ENCODE peak calls at places on chromosomes 16 and 17, in four cellular contexts. A is heart left ventricle, Z is HFF-Myc, W is fibroblast of lung. N is an unnamed sample.

GRCh38 chr16:27706803-27707685 is 157.1 kb downstream of the KATNIP start:
- DNase-seq in W (no peak), Z (no peak), A (no peak), N (peak)

GRCh38 chr16:83581082-83581481 is 226.7 kb upstream of the HSBP1 start:
- DNase-seq in A (no peak), W (no peak), Z (no peak), N (no peak)

GRCh38 chr17:79970576-79971068 is 65.0 kb downstream of the TBC1D16 start:
- DNase-seq in Z (no peak), A (no peak), W (peak), N (no peak)

GRCh38 chr16:67915831-67916723 is 15.6 kb downstream of the CTRL start:
- DNase-seq in W (no peak), A (no peak), Z (no peak), N (no peak)

GRCh38 chr16:83651871-83652270 is 155.9 kb upstream of the HSBP1 start:
- DNase-seq in A (no peak), W (no peak), Z (no peak), N (no peak)

GRCh38 chr16:83248735-83249469 is 558.9 kb upstream of the HSBP1 start:
- DNase-seq in A (no peak), Z (no peak), W (no peak), N (no peak)

GRCh38 chr16:2195316-2196161 is 866 bp downstream of the CASKIN1 start:
- DNase-seq in A (no peak), Z (no peak), W (no peak), N (no peak)

GRCh38 chr17:49887744-49888360 is 40.0 kb upstream of the TAC4 start:
- DNase-seq in A (no peak), Z (no peak), W (no peak), N (no peak)

GRCh38 chr16:69179255-69180010 is 7.5 kb upstream of the SNTB2 start:
- DNase-seq in Z (peak), A (no peak), W (peak), N (peak)

GRCh38 chr17:77892469-77893143 is 65.9 kb upstream of the TNRC6C start:
- DNase-seq in Z (no peak), A (peak), W (no peak), N (no peak)

GRCh38 chr16:67760206-67760605 is 41.1 kb upstream of the GFOD2 start:
- DNase-seq in A (no peak), W (no peak), Z (no peak), N (no peak)

DNA sequence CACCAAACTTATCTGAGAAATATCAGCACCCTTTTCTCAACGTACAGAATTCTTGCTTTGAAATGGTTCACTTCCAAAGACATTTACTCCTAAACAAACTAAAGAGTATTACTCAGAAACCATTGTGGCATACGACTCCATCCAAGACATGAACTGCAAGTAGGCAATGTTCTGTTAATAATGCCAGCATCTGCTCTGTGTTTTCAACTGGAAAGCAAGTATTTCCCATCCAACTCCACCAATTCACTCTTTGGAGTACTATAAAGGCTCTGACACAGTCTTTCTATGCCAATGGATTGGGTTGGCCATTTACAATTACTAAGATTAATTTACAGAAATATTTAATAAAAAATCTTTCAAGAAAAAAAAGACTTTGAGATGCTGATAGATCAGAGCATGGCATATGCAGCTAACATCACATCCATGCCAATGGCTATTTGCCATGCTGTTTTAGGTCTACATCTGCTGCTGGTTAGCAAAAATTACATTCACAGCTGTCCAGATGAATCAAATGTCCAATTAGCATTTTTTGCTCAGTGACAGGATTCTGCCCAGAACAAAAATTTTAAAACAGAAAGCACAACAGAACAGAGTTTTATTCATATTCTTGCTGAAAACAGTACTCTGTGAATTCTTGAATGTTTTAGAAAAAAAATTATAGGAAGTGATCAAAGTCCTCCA is 65.9 kb upstream of the HLF start:
- DNase-seq in W (no peak), A (no peak), Z (no peak), N (no peak)
- TF ChIP-seq CTCF in W (no peak), A (no peak), Z (no peak), N (no peak)

GRCh38 chr17:51120357-51120738 is 320 bp downstream of the SPAG9 start:
- DNase-seq in W (peak), Z (no peak), A (no peak), N (no peak)
- TF ChIP-seq CTCF in W (no peak), Z (no peak), A (no peak), N (no peak)

GRCh38 chr16:17251496-17251895 is 219.3 kb downstream of the XYLT1 start:
- DNase-seq in Z (no peak), A (no peak), W (no peak), N (no peak)
- TF ChIP-seq CTCF in Z (no peak), A (no peak), W (no peak), N (no peak)

DNA sequence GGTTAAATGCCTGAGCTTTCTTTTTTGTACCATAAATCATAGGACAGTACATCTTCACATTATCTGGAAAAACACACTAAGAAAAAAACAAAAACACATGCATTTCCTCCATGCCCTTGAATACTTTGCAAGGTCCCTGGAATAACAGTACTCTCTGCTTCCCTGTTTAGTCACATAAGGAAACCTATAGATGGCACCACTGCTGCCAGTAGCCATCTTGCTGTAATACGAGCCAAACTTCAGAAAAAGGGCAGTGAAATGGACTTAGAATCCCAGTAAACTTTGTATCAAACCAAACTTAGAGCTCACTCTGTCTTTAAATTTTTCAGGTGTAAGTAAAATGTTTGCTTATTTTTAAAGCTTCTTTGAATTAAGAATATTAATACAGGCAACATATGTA is 435.5 kb downstream of the KCNJ2 start:
- DNase-seq in A (no peak), Z (no peak), W (no peak), N (no peak)
- TF ChIP-seq CTCF in A (no peak), Z (no peak), W (no peak), N (no peak)

N was measured in ovary.